ENCODE peak calls at places on chromosomes 4 and X, in four cellular contexts. One of them, this sample, is unnamed. For H3K9me1, the result is how much of the 10 kb centered on the place peaks cover.

GRCh38 chr4:110586137-110586850 is 36.6 kb downstream of the PITX2 start:
- DNase-seq in keratinocyte: no peak
- DNase-seq in IMR-90: peak
- DNase-seq in K562: no peak
- DNase-seq in this sample: peak

GRCh38 chr4:54118850-54119589 is 19.1 kb downstream of the GSX2 start:
- DNase-seq in keratinocyte: no peak
- DNase-seq in IMR-90: peak
- DNase-seq in K562: no peak
- DNase-seq in this sample: no peak

GRCh38 chr4:120753854-120754253 is 168.7 kb downstream of the PRDM5 start:
- DNase-seq in keratinocyte: no peak
- DNase-seq in IMR-90: no peak
- DNase-seq in K562: no peak
- DNase-seq in this sample: no peak

GRCh38 chr4:172009461-172009860 is 196.3 kb downstream of the GALNTL6 start:
- DNase-seq in keratinocyte: no peak
- DNase-seq in IMR-90: no peak
- DNase-seq in K562: no peak
- DNase-seq in this sample: no peak

GRCh38 chr4:33482773-33483172 is 2761.5 kb downstream of the ARAP2 start:
- DNase-seq in keratinocyte: no peak
- DNase-seq in IMR-90: no peak
- DNase-seq in K562: no peak
- DNase-seq in this sample: no peak

GRCh38 chr4:156312261-156312847 is 358.7 kb upstream of the CTSO start:
- DNase-seq in keratinocyte: no peak
- DNase-seq in IMR-90: no peak
- DNase-seq in K562: no peak
- DNase-seq in this sample: no peak

GRCh38 chr4:86036729-86037128 is 323.1 kb downstream of the MAPK10 start:
- DNase-seq in keratinocyte: no peak
- DNase-seq in IMR-90: peak
- DNase-seq in K562: no peak
- DNase-seq in this sample: peak

GRCh38 chrX:100070334-100070849 is 339.7 kb downstream of the PCDH19 start:
- DNase-seq in keratinocyte: no peak
- DNase-seq in IMR-90: no peak
- DNase-seq in K562: no peak
- DNase-seq in this sample: no peak

GRCh38 chrX:70476934-70477733 is 32.5 kb downstream of the DLG3 start:
- DNase-seq in keratinocyte: no peak
- DNase-seq in IMR-90: peak
- DNase-seq in K562: no peak
- DNase-seq in this sample: peak

GRCh38 chr4:90207887-90208454 is 80.8 kb downstream of the CCSER1 start:
- DNase-seq in keratinocyte: no peak
- DNase-seq in IMR-90: no peak
- DNase-seq in K562: no peak
- DNase-seq in this sample: no peak

GRCh38 chrX:74119016-74119910 is 184.7 kb upstream of the ZCCHC13 start:
- DNase-seq in keratinocyte: peak
- DNase-seq in IMR-90: peak
- DNase-seq in K562: no peak
- DNase-seq in this sample: peak

GRCh38 chr4:156230151-156230550 is 276.5 kb upstream of the CTSO start:
- DNase-seq in keratinocyte: no peak
- DNase-seq in IMR-90: no peak
- DNase-seq in K562: no peak
- DNase-seq in this sample: no peak

GRCh38 chr4:163063891-163064290 is 102.8 kb downstream of the NAF1 start:
- DNase-seq in keratinocyte: no peak
- DNase-seq in IMR-90: no peak
- DNase-seq in K562: no peak
- DNase-seq in this sample: no peak

GRCh38 chr4:5722328-5722727 is 11.3 kb downstream of the EVC start:
- DNase-seq in keratinocyte: no peak
- DNase-seq in IMR-90: peak
- DNase-seq in K562: no peak
- DNase-seq in this sample: no peak

GRCh38 chrX:101958139-101958538 is 26.3 kb upstream of the ZMAT1 start:
- DNase-seq in keratinocyte: no peak
- DNase-seq in IMR-90: peak
- DNase-seq in K562: no peak
- DNase-seq in this sample: no peak

GRCh38 chrX:617891-618290 is 12.7 kb upstream of the SHOX start:
- DNase-seq in keratinocyte: no peak
- DNase-seq in IMR-90: no peak
- DNase-seq in K562: no peak
- DNase-seq in this sample: no peak

GRCh38 chrX:65509400-65509799 is 25.2 kb downstream of the LAS1L start:
- DNase-seq in keratinocyte: no peak
- DNase-seq in IMR-90: no peak
- DNase-seq in K562: no peak
- DNase-seq in this sample: no peak

GRCh38 chr4:108172231-108172779 is 3.6 kb upstream of the LEF1 start:
- DNase-seq in keratinocyte: no peak
- DNase-seq in IMR-90: no peak
- DNase-seq in K562: no peak
- DNase-seq in this sample: no peak

GRCh38 chrX:51892921-51893745 is at the start of gene MAGED1:
- DNase-seq in keratinocyte: peak
- DNase-seq in IMR-90: peak
- DNase-seq in K562: no peak
- DNase-seq in this sample: peak

GRCh38 chr4:154527308-154527707 is 22.9 kb downstream of the PLRG1 start:
- DNase-seq in keratinocyte: no peak
- DNase-seq in IMR-90: no peak
- DNase-seq in K562: no peak
- DNase-seq in this sample: no peak

GRCh38 chr4:56215901-56216300 is 171.4 kb downstream of the AASDH start:
- DNase-seq in keratinocyte: no peak
- DNase-seq in IMR-90: peak
- DNase-seq in K562: no peak
- DNase-seq in this sample: peak

GRCh38 chr4:128782076-128782715 is 27.3 kb upstream of the JADE1 start:
- DNase-seq in keratinocyte: no peak
- DNase-seq in IMR-90: peak
- DNase-seq in K562: no peak
- DNase-seq in this sample: no peak

GRCh38 chrX:51336584-51336983 is 4.0 kb downstream of the NUDT10 start:
- DNase-seq in keratinocyte: peak
- DNase-seq in IMR-90: peak
- DNase-seq in K562: peak
- DNase-seq in this sample: peak

DNA sequence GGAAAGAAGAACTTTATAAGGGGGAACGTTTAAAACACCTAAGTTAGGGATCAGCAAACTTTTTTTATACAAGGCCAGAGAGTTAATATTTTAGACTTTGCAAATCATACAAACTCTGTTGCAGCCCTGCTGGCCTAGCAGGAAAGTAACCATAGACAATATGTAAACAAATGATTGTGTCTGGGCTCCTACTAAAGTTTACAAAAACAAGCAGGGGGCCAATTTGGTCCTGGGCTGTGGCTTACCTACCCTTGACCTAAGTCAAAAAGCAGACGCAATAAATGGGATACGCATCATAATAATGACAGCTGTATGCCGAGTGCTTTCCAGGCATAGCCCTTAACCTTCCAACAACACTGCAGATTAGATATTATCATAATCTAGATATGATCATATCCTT is 4.9 kb downstream of the TASL start:
- DNase-seq in keratinocyte: no peak
- DNase-seq in IMR-90: no peak
- DNase-seq in K562: no peak
- DNase-seq in this sample: no peak
- H3K9me1 ChIP-seq in keratinocyte: under half
- H3K9me1 ChIP-seq in IMR-90: under half
- H3K9me1 ChIP-seq in K562: under half
- H3K9me1 ChIP-seq in this sample: under half

DNA sequence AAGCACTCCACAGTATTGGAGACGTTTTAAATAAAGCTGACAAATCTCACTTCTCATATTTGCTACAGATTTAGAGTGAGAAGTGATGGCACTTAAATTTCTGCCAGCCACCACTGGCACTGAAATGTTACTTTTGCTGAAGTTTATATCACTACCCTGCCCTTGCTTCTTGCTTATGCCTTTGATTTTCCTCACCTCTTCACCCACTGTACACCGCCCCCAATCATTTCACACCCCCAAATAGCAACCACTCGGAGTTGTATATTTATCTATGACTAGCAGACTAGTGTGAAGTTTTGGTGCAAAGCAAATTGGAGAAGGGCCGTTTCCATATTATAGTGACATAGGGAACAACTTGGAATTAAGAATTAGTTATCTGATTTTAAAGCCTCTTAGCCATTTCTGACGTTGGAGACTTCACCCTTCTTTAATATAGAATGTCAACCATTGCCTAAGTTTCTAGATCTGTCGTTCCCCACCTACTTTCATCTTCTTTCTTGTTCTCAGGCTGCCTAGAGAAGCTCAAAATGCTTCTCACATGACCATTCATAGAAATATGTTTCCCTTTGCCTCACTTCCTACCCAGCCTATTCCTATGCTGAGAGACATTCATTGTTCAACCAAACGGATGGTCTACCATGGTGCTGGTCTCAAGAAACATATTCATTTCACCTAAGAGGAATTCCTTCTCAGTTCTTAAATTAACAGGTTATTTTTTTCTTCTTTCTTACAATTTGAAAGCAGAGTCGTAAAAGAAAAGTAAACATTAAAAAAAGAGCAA is 20.1 kb upstream of the SLC7A11 start:
- DNase-seq in keratinocyte: no peak
- DNase-seq in IMR-90: no peak
- DNase-seq in K562: no peak
- DNase-seq in this sample: no peak
- H3K4me3 ChIP-seq in keratinocyte: no peak
- H3K4me3 ChIP-seq in IMR-90: no peak
- H3K4me3 ChIP-seq in K562: no peak
- H3K4me3 ChIP-seq in this sample: no peak

GRCh38 chrX:153495362-153495751 is 577 bp downstream of the BGN start:
- DNase-seq in keratinocyte: no peak
- DNase-seq in IMR-90: peak
- DNase-seq in K562: no peak
- DNase-seq in this sample: no peak
- TF ChIP-seq CTCF in keratinocyte: no peak
- TF ChIP-seq CTCF in IMR-90: no peak
- TF ChIP-seq CTCF in K562: no peak
- TF ChIP-seq CTCF in this sample: no peak

DNA sequence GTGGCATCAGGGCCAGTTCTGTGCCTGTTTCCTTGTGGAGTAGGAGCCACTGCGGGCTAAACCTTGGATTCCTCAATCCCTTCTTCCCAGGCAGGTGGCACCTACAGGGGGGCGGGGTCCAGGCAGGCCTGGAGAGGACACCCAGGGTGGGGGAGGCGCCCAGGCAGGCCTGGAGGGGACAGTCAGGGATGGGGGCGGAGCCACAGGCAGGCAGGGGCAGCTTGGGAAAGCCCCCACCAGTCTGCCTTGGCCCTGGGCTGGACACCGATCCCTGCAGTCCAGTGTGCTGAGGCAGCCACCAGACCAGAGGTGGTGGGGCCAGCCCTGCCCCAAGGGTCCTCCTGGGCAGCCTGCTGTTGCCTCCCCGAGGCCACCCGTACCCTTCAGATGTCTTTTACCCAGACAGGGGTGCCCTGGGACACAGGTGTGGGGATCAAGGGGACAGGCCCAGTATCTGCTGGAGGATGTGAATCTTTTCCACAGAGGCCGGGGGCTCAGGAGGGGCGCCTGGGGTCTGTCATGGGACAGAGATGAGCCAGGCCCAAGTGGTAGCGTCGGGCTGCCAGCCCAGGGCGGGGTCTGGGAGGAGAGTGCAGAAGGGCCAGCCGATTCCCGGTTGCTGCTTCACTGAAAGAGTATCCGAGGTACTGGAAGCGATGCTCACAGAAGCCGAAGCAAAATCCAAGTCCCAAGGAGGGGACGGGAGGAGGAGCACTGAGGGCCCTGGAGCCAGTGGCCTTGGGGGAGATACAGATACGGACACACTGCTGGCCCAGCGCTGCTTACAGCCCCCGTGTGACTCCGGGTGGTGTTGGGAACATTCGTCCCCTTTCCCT is 34.5 kb downstream of the LRPAP1 start:
- DNase-seq in keratinocyte: no peak
- DNase-seq in IMR-90: no peak
- DNase-seq in K562: peak
- DNase-seq in this sample: no peak
- H3K9me1 ChIP-seq in keratinocyte: under half
- H3K9me1 ChIP-seq in IMR-90: under half
- H3K9me1 ChIP-seq in K562: under half
- H3K9me1 ChIP-seq in this sample: under half

GRCh38 chr4:151721466-151721865 is 39.3 kb downstream of the GATB start:
- DNase-seq in keratinocyte: no peak
- DNase-seq in IMR-90: no peak
- DNase-seq in K562: no peak
- DNase-seq in this sample: no peak
- H3K4me3 ChIP-seq in keratinocyte: no peak
- H3K4me3 ChIP-seq in IMR-90: no peak
- H3K4me3 ChIP-seq in K562: no peak
- H3K4me3 ChIP-seq in this sample: no peak

DNA sequence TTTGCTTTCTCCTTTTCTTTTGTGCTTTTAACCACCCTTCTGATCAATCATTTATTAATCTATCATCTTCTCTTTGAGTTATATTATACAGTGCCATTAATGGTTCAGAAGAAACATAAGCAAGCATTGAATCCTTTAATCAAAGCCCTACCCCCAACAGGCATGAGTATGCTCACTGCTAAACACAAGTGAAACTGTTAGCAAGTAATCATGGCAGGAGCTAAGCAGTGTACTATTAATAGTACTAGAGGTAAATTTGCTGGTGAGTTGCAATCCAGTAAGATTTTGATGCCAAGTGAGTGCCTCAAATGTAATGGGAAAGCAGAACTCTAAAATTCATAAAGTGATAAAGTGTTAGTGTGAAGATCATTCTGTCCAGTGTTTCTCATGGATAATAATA is 57.2 kb downstream of the FNIP2 start:
- DNase-seq in keratinocyte: no peak
- DNase-seq in IMR-90: peak
- DNase-seq in K562: no peak
- DNase-seq in this sample: peak
- TF ChIP-seq CTCF in keratinocyte: no peak
- TF ChIP-seq CTCF in IMR-90: no peak
- TF ChIP-seq CTCF in K562: no peak
- TF ChIP-seq CTCF in this sample: no peak

This sample was measured in endothelial cell of umbilical vein.